ENCODE peak calls at places on chromosomes 7 and 10, in four cellular contexts. U is K562, L is HepG2, D is GM12878. Q is an unnamed sample.

GRCh38 chr7:1024331-1024761 is 20.0 kb upstream of the GPR146 start:
- DNase-seq in U (no peak), L (no peak), D (peak; percentile 93), Q (no peak)

GRCh38 chr7:121081327-121081936 is 92.9 kb downstream of the CPED1 start:
- DNase-seq in U (peak; percentile 65), L (peak; percentile 36), D (peak; percentile 5), Q (peak; percentile 44)

GRCh38 chr7:86814980-86815379 is 171.3 kb downstream of the GRM3 start:
- DNase-seq in U (peak; percentile 27), L (peak; percentile 20), D (no peak), Q (peak; percentile 28)

GRCh38 chr7:3436746-3437145 is 135.7 kb downstream of the SDK1 start:
- DNase-seq in U (no peak), L (no peak), D (no peak), Q (no peak)

GRCh38 chr7:149716007-149716931 is 57.1 kb downstream of the ZNF467 start:
- DNase-seq in U (peak; percentile 8), L (no peak), D (no peak), Q (no peak)

GRCh38 chr7:106916689-106917088 is 51.6 kb downstream of the PIK3CG start:
- DNase-seq in U (no peak), L (no peak), D (no peak), Q (no peak)

GRCh38 chr7:64098-64521 is 128.3 kb upstream of the FAM20C start:
- DNase-seq in U (peak; percentile 39), L (peak; percentile 18), D (no peak), Q (peak; percentile 21)

GRCh38 chr10:98087309-98087708 is 47.1 kb upstream of the R3HCC1L start:
- DNase-seq in U (no peak), L (no peak), D (no peak), Q (no peak)

GRCh38 chr10:34670101-34670500 is 145.0 kb downstream of the PARD3 start:
- DNase-seq in U (no peak), L (no peak), D (no peak), Q (no peak)

GRCh38 chr7:29573594-29573993 is 10.0 kb downstream of the PRR15 start:
- DNase-seq in U (no peak), L (no peak), D (no peak), Q (no peak)
- TF ChIP-seq ATF3 in U (no peak), L (no peak), D (no peak), Q (no peak)

GRCh38 chr10:24449334-24449740 is 240.4 kb downstream of the KIAA1217 start:
- DNase-seq in U (no peak), L (no peak), D (no peak), Q (no peak)
- H3K4me1 ChIP-seq in U (no peaks in the 10 kb centered on the region), L (no peaks in the 10 kb centered on the region), D (peaks cover 8% of the 10 kb centered on the region), Q (no peaks in the 10 kb centered on the region)

DNA sequence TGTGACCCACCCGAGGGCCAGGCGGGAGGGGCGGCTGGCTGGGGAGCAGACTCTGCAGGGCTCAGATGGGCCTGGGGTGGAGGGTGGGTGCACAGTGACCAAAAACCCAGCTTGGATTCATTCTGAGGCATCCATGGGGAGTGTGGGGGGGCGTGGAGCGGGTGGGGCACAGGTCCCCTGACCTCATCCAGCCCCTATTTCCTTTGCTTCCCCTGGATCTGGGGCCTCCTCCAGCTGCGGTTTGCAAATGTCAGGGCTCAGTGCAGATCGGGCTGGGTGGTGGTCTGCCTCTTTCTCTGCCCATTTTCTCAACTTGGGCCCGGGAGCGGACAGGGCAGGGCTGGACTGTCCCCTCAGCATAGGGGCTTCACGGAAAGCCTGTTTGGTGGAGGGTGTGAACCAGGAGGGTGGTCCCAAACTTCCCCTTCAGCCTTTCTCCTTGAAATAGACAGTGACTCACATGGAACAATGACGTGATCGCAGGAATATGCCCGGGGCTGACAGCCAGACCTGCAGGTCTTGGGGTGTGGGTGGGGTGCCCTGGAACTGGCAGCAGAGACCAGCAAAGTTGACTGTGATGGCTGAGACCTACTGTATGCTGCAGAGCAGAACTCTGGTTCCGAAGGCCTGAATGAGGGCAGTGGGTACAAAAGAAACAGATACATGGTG is 72.9 kb upstream of the PODXL start:
- DNase-seq in U (no peak), L (no peak), D (no peak), Q (no peak)
- H3K27ac ChIP-seq in U (no peak overlapping the region), L (no peak overlapping the region), D (no peak overlapping the region), Q (no peak overlapping the region)

GRCh38 chr7:131897790-131898165 is 341.4 kb upstream of the PODXL start:
- DNase-seq in U (no peak), L (no peak), D (no peak), Q (no peak)
- TF ChIP-seq ATF3 in U (no peak), L (no peak), D (no peak), Q (no peak)

DNA sequence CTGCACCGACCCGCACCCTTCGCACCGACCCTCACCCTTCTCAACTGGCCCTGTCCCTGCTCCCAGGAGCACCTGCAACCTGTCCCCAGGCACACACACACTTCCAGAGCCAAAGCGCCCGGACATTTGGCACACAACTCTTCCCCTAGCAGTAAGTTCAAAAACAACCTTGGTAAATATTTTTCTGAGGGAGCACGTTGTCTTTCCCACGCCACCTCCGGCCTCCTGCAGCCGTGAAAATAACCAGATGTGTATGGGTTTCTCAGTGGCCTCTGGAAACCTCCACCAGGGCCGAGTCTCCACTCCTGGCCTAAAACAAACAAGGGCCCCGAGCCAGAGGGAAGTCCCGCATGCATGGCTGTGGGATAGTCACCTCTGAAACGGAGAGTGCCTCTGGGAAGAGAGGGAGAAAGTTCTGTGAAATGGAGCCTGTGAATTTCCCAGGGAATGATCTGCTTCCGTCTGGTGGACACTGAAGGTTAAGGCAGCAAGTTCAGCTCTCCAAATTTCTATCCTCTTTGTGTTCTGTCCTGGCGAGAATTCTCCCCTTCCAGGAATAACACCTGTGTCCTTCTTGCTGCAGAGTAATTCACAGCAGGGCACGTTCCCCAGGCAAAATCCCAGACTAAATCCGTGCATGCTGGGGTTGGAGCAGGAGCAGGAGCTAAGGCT is 15.8 kb downstream of the PODXL start:
- DNase-seq in U (no peak), L (peak; percentile 22), D (no peak), Q (no peak)
- H3K4me1 ChIP-seq in U (peaks cover 5% of the 10 kb centered on the region), L (peaks cover 34% of the 10 kb centered on the region), D (no peaks in the 10 kb centered on the region), Q (peaks cover 91% of the 10 kb centered on the region)

DNA sequence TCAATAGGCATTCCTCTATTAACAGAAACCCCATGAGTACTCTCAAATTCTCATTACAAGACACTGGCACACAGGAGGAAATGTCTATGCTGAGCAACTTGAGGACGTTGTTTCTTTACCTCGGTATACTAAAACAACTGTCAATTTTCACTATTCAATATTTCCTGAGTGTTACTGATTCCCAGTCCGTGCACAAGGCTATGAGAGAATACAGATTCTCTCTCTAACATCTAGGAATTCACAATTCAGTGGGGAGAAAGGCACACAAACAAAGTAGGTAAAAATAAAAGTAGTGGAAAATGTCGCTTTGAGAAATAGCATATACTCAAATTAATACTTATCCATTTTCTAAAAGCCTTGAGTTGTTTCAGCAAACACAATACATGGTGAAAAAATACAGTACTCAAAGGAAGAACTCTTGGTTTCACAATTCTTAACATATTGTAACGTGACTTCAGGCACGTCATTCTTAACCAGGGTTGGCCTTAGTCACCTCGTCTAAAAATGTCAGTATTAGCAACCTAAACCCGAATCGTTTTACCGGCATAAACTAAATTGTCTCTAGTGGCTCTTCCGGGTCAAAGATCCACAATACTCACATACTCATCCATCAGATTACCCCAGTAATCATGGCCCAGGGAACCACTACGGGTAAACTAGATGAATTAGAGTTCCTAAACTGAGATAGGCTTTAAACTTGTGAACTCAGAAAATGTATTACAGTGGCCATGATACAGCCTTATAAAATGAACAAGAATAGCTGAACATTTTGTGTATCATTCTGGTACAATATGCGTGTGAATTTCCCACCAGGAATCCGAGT is 1.5 kb downstream of the IPMK start:
- DNase-seq in U (peak; percentile 18), L (peak; percentile 53), D (no peak), Q (no peak)
- H3K27ac ChIP-seq in U (peak overlapping the region; percentile 85), L (peak overlapping the region; percentile 92), D (peak overlapping the region; percentile 80), Q (no peak overlapping the region)

DNA sequence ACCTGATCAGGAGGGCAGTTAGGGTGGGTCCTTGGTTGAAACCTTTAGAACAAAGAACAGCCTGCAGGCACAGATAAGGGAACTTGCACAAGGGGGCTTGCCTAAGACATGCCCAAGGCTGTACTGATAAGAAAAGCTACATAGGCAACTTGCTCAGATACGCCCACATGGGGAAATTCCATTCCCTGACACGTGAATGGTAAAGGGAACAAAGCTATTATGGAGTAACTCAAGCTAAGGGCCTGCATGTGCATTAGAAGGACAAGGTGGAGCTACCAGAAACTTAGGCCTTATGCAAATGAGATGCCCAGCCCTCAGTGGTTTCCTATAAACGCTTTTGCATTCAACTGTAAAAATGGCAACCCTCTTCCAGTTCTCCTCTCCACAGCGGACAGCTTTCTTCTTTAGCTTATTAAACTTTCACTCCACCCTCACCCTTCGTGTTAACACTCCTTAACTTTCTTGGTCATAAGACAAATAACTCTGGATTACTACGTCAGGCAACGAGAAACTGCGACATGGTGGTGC is 1192.1 kb upstream of the CELF2 start:
- DNase-seq in U (peak; percentile 55), L (no peak), D (no peak), Q (no peak)
- TF ChIP-seq ATF3 in U (no peak), L (no peak), D (no peak), Q (no peak)

DNA sequence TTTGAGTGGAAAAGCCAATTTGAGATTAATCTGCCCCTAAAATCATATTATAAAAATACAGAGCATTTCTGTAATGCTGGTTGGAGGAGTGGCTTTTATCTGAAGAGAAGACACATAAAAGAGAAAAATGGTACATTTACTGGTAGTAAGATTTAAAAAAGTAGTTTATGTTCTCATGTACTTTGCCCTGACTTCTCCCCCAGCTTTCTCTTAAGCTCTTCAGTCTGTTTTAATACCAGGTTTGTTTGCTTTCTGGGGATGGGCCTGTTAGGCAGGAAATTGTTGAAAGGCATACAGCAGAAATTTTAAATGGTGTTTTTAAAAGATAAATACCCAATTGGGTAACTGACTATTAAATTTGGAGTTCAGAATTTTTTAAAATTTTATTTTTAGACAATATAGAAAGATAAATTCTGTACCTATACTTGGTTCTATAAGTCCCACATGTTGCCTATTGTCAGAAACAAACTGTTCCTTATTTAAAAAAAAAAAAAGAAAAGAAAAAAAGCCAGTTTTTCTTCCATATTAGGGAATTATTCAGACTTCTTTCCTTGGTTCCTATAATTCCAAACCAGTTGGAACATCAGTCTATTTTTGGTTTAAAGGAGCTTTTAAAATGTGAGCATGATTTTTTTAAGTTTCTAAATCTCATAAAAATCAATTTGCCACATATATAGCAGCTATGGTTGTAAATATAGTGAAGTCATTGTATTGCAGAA is 136.6 kb downstream of the ARID5B start:
- DNase-seq in U (no peak), L (peak; percentile 91), D (no peak), Q (no peak)
- H3K4me1 ChIP-seq in U (no peaks in the 10 kb centered on the region), L (peaks cover 73% of the 10 kb centered on the region), D (peaks cover 37% of the 10 kb centered on the region), Q (peaks cover 7% of the 10 kb centered on the region)

GRCh38 chr7:15284406-15284805 is 277.4 kb downstream of the AGMO start:
- DNase-seq in U (no peak), L (no peak), D (no peak), Q (no peak)

DNA sequence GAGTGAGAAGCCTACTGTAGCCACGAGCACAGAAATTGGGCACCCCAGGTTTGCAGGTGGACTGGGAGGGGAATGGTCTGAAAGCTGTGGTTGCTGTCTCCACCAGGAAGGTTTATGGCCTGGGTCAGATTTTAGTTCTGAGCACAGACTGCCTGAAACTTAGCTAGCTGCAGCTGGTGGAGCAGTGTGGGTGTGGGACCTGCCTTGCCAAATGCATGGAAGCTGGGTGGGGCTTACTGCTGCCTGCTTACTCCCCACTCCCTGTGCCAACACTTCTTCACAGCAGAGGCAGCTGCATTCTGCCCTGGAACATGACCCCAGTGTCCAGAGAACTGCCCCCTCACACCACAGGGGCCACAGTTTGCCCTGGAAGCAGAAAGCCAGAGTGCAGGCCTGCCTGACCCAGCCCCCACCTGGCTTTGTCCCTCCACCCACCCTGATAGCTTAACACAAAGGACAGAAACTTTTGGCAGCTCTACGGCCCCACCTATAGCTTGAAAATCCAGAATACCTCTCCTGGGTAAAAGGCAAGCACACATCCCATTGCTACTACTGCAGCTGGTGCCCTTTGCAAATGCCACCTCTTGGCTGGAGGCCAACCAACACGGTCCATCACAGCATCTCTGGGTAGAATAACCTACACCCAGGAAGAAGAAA is 281.6 kb downstream of the AGMO start:
- DNase-seq in U (no peak), L (no peak), D (no peak), Q (no peak)
- H3K27ac ChIP-seq in U (no peak overlapping the region), L (no peak overlapping the region), D (no peak overlapping the region), Q (no peak overlapping the region)

Q was measured in HCT116.